ENCODE peak calls at places on chromosomes 1 and 21, in four cellular contexts. O is HCT116, Y is SK-N-SH, M is HepG2. C is an unnamed sample.

GRCh38 chr1:26122988-26123973 is 11.7 kb downstream of the PDIK1L start:
- DNase-seq in O (no peak), Y (no peak), M (no peak), C (peak)

GRCh38 chr1:182330303-182330702 is 61.3 kb downstream of the GLUL start:
- DNase-seq in O (no peak), Y (no peak), M (no peak), C (peak)

GRCh38 chr1:172657586-172657985 is 1.3 kb upstream of the FASLG start:
- DNase-seq in O (no peak), Y (no peak), M (no peak), C (no peak)

GRCh38 chr1:9367806-9368205 is 75.1 kb downstream of the SPSB1 start:
- DNase-seq in O (no peak), Y (no peak), M (no peak), C (no peak)

GRCh38 chr1:51661081-51661518 is 44.2 kb downstream of the OSBPL9 start:
- DNase-seq in O (no peak), Y (no peak), M (no peak), C (no peak)

GRCh38 chr1:27350673-27351540 is 9.1 kb downstream of the SYTL1 start:
- DNase-seq in O (no peak), Y (no peak), M (peak), C (peak)

GRCh38 chr1:156140879-156141707 is 12.3 kb upstream of the SEMA4A start:
- DNase-seq in O (no peak), Y (peak), M (no peak), C (peak)

GRCh38 chr1:27598902-27599528 is 4.9 kb downstream of the AHDC1 start:
- DNase-seq in O (no peak), Y (no peak), M (no peak), C (peak)

GRCh38 chr1:83615379-83615778 is 383.6 kb downstream of the TTLL7 start:
- DNase-seq in O (no peak), Y (no peak), M (no peak), C (no peak)

GRCh38 chr1:3631865-3632264 is 7.0 kb downstream of the TPRG1L start:
- DNase-seq in O (no peak), Y (no peak), M (no peak), C (no peak)

GRCh38 chr1:22903113-22903512 is 69.6 kb downstream of the LACTBL1 start:
- DNase-seq in O (no peak), Y (no peak), M (no peak), C (no peak)

GRCh38 chr21:44958471-44959191 is 18.8 kb downstream of the SLX9 start:
- DNase-seq in O (no peak), Y (peak), M (no peak), C (no peak)

GRCh38 chr1:114485286-114485685 is 25.7 kb downstream of the TRIM33 start:
- DNase-seq in O (no peak), Y (no peak), M (no peak), C (no peak)

GRCh38 chr1:10697621-10698160 is 98.8 kb downstream of the CASZ1 start:
- DNase-seq in O (no peak), Y (no peak), M (no peak), C (no peak)

GRCh38 chr1:109201123-109201703 is 12.5 kb upstream of the SARS1 start:
- DNase-seq in O (no peak), Y (peak), M (peak), C (peak)

GRCh38 chr1:232657426-232657825 is 27.5 kb upstream of the SIPA1L2 start:
- DNase-seq in O (no peak), Y (no peak), M (no peak), C (no peak)

GRCh38 chr21:30590297-30590696 is at the start of gene KRTAP22-2:
- DNase-seq in O (no peak), Y (no peak), M (no peak), C (no peak)

GRCh38 chr1:207956976-207957375 is 46.1 kb upstream of the CD34 start:
- DNase-seq in O (no peak), Y (no peak), M (no peak), C (no peak)

GRCh38 chr1:207962716-207963428 is 51.9 kb upstream of the CD34 start:
- DNase-seq in O (no peak), Y (peak), M (no peak), C (no peak)

GRCh38 chr1:207958376-207959139 is 47.6 kb upstream of the CD34 start:
- DNase-seq in O (no peak), Y (no peak), M (no peak), C (no peak)

GRCh38 chr1:207959995-207960745 is 49.2 kb upstream of the CD34 start:
- DNase-seq in O (no peak), Y (no peak), M (no peak), C (no peak)

GRCh38 chr1:207959141-207959825 is 48.4 kb upstream of the CD34 start:
- DNase-seq in O (no peak), Y (peak), M (no peak), C (no peak)
- TF ChIP-seq ELF1 in O (no peak), Y (no peak), M (no peak), C (no peak)

DNA sequence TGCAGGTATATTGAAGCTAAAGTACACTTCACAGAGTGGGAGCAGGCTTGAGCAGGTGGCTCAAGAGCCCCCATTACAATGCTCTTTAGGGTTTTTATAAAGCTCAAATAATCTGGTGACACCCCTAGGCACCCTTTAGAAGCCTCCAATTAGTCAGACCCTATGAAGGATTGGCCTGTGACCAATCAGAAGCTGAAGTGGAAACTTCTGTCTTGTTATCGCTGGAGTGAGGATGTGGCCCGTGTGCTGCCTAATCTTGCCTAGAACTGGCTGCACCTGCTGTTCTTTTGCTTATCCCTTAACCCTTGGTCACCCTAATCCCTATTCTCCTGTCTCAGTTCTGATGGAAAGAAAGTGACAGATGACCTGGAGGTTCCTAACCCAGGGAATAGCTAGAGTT is 70.8 kb upstream of the ABCG1 start:
- DNase-seq in O (no peak), Y (no peak), M (no peak), C (peak)
- TF ChIP-seq ELF1 in O (no peak), Y (no peak), M (no peak), C (no peak)

GRCh38 chr1:45205000-45205909 is 1.1 kb downstream of the ZSWIM5 start:
- DNase-seq in O (no peak), Y (peak), M (peak), C (no peak)
- TF ChIP-seq ELF1 in O (no peak), Y (no peak), M (no peak), C (no peak)

GRCh38 chr1:191953516-191953915 is 204.7 kb upstream of the RGS18 start:
- DNase-seq in O (no peak), Y (no peak), M (no peak), C (no peak)
- TF ChIP-seq ELF1 in O (no peak), Y (no peak), M (no peak), C (no peak)

GRCh38 chr1:94298861-94299260 is 61.5 kb upstream of the ARHGAP29 start:
- DNase-seq in O (no peak), Y (no peak), M (peak), C (no peak)

GRCh38 chr1:94300731-94301130 is 63.3 kb upstream of the ARHGAP29 start:
- DNase-seq in O (no peak), Y (no peak), M (no peak), C (no peak)

GRCh38 chr1:94301186-94301585 is 63.8 kb upstream of the ARHGAP29 start:
- DNase-seq in O (no peak), Y (no peak), M (no peak), C (no peak)

GRCh38 chr1:94302497-94302896 is 65.1 kb upstream of the ARHGAP29 start:
- DNase-seq in O (no peak), Y (no peak), M (no peak), C (no peak)

DNA sequence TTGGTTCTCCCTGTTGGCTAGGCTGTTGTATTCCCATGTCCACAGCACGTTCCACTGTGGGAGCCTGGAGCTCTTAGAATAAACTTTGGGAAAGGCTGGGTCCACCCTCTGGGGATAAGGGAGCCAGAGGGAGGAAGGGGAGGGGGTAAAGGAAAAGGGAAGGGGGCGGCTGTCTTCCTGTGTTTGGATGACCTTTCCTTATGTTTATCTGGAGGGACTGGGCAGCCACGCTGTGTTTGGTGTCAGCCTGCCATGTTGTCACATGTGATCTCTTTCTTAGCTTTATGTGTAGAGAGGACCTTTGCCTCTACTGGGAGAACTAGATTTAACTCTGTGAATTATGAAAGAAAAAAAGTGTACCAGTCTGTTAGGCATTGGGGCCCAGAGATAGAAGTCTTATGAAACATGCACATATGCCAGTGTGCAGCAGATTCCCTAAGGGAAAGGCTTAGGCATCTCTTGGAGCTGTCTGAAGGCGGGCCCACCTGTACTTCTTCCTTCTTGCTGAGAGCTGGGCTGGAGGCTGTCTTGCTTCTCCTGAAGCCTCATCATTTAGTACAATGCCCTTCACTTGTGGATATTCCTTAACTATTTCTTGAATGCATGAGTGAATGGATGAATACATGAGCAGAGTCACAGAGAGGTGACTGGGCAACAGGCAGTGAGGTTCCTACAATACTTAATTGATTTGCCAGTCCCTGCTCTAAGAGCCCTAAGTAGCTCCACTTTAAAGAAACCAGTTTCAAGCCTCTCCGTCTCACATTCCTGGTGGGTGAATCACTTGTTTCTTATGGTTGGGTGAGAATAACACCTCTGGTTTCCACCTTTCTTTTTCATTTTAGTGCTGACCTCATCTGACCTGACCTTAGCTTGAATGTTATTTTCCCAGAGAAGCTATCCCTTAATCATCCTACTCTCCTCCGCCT is 62.5 kb upstream of the ARHGAP29 start:
- DNase-seq in O (peak), Y (no peak), M (peak), C (no peak)
- TF ChIP-seq ELF1 in O (no peak), Y (no peak), M (no peak), C (no peak)

DNA sequence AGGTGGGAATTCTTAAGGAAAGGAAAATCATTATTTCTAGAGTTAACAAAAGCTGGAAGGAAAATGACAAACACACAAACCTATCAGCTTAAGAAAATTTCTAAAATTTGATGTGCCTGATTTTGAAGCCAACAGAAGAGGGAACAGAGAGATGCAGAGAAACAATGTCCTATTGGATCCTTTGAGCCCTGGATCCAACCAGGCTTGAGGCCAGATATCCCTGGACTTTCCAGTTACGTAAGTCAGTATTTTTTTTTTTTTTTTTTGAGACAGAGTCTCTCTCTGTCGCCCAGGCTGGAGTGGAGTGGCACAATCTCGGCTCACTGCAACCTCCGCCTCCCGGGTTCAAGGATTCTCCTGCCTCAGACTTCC is 648.9 kb downstream of the KIF26B start:
- DNase-seq in O (no peak), Y (no peak), M (no peak), C (no peak)
- TF ChIP-seq ELF1 in O (no peak), Y (no peak), M (no peak), C (no peak)

GRCh38 chr1:86741947-86742572 is 37.7 kb downstream of the SH3GLB1 start:
- DNase-seq in O (peak), Y (peak), M (peak), C (peak)
- TF ChIP-seq ELF1 in O (no peak), Y (no peak), M (no peak), C (no peak)

DNA sequence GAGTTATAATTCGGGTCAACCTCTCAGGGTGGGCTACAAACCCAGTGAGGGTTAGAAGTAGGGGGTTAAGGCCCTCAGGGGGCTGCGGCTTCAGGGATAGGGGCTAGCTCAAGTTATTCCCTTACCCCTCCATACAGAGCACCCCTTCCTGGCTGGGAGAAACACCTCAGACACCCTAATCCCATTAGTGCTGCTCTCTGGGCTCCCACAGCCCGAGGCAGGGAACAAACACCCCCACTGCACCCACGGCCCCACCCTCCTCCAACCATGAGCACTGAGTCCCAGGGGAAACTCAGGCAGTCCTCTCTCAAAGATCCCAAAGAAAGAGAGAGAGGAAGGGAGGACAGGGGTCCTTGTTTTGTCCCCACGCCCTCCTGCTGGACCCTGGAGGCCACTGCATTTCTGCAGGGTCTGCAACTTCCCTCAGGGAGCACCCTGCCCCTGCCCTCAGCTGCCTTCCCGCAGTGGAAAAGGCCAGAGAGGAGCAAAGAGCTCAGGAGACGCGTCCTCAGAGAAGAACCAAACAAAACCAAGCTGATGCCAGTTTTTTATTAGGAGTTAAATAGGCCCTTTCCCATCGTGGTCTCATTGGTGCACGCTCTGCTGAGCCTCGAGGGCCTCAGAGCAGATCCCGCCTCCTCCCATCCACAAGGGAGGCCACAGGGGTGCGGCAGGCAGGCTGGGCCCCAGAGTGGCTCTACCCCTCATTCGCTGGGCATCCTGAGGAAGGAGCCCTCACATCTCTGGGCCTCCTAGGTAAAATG is 1.4 kb upstream of the S100A4 start:
- DNase-seq in O (no peak), Y (no peak), M (no peak), C (no peak)
- TF ChIP-seq ELF1 in O (no peak), Y (no peak), M (no peak), C (no peak)

GRCh38 chr1:157369808-157370521 is 182.3 kb downstream of the FCRL5 start:
- DNase-seq in O (peak), Y (peak), M (peak), C (peak)
- TF ChIP-seq ELF1 in O (no peak), Y (no peak), M (no peak), C (no peak)

C was measured in K562.